ENCODE peak calls at places on chromosomes 12 and 14, in seven cellular contexts. O is upper lobe of left lung, C is left lung, A is left ventricle myocardium inferior, L is adrenal gland, M is IMR-90, S is cardiac muscle cell. Z is an unnamed sample.

GRCh38 chr12:84842406-84843013 is 70.1 kb downstream of the SLC6A15 start:
- DNase-seq in O (no peak), C (no peak), A (no peak), L (no peak), M (peak; percentile 51), S (peak; percentile 60), Z (no peak)

GRCh38 chr14:30875788-30876053 is 1.4 kb downstream of the COCH start:
- DNase-seq in O (no peak), C (no peak), A (no peak), L (no peak), M (no peak), S (no peak), Z (no peak)

GRCh38 chr12:46752396-46752795 is 73.4 kb downstream of the SLC38A4 start:
- DNase-seq in O (no peak), C (no peak), A (no peak), L (no peak), M (peak; percentile 26), S (no peak), Z (no peak)

GRCh38 chr12:113030875-113031525 is 25.5 kb upstream of the DTX1 start:
- DNase-seq in O (peak; percentile 21), C (no peak), A (no peak), L (peak; percentile 62), M (peak; percentile 52), S (peak; percentile 79), Z (no peak)

GRCh38 chr12:2999265-2999841 is 40.2 kb downstream of the TEAD4 start:
- DNase-seq in O (peak; percentile 52), C (no peak), A (peak; percentile 22), L (no peak), M (no peak), S (no peak), Z (no peak)

GRCh38 chr12:55930771-55931316 is at the start of gene DGKA:
- DNase-seq in O (no peak), C (no peak), A (peak; percentile 25), L (no peak), M (peak; percentile 85), S (peak; percentile 84), Z (peak; percentile 51)

GRCh38 chr12:56358836-56359532 is 923 bp downstream of the STAT2 start:
- DNase-seq in O (no peak), C (no peak), A (no peak), L (no peak), M (peak; percentile 87), S (peak; percentile 85), Z (no peak)

GRCh38 chr12:131851741-131852550 is 23.8 kb downstream of the MMP17 start:
- DNase-seq in O (peak; percentile 83), C (no peak), A (no peak), L (no peak), M (no peak), S (no peak), Z (no peak)

GRCh38 chr14:75941030-75941429 is 40.8 kb downstream of the TGFB3 start:
- DNase-seq in O (no peak), C (no peak), A (no peak), L (no peak), M (peak; percentile 17), S (no peak), Z (no peak)

GRCh38 chr14:68789002-68789797 is 3.7 kb downstream of the ZFP36L1 start:
- DNase-seq in O (peak; percentile 88), C (peak; percentile 85), A (peak; percentile 87), L (peak; percentile 86), M (peak; percentile 74), S (peak; percentile 82), Z (peak; percentile 83)

GRCh38 chr12:53645191-53645590 is 19.0 kb upstream of the ATF7 start:
- DNase-seq in O (no peak), C (no peak), A (no peak), L (no peak), M (peak; percentile 23), S (peak; percentile 41), Z (no peak)

GRCh38 chr14:94748667-94749347 is 21.1 kb downstream of the GSC start:
- DNase-seq in O (no peak), C (no peak), A (no peak), L (no peak), M (no peak), S (no peak), Z (no peak)

GRCh38 chr12:115872919-115873357 is 404.6 kb downstream of the MED13L start:
- DNase-seq in O (no peak), C (no peak), A (no peak), L (no peak), M (no peak), S (no peak), Z (no peak)

GRCh38 chr12:74794522-74794921 is 256.9 kb downstream of the ATXN7L3B start:
- DNase-seq in O (no peak), C (no peak), A (no peak), L (no peak), M (no peak), S (no peak), Z (no peak)

GRCh38 chr14:92560106-92560865 is 46.7 kb downstream of the RIN3 start:
- DNase-seq in O (no peak), C (peak; percentile 13), A (no peak), L (no peak), M (no peak), S (no peak), Z (no peak)

GRCh38 chr14:31945074-31945613 is 132.0 kb upstream of the ARHGAP5 start:
- DNase-seq in O (no peak), C (no peak), A (no peak), L (no peak), M (no peak), S (no peak), Z (no peak)

GRCh38 chr14:59583755-59584154 is 7.1 kb upstream of the CCDC175 start:
- DNase-seq in O (no peak), C (peak; percentile 35), A (no peak), L (no peak), M (peak; percentile 47), S (peak; percentile 51), Z (no peak)

GRCh38 chr14:103488960-103489359 is 33.7 kb downstream of the CKB start:
- DNase-seq in O (no peak), C (no peak), A (no peak), L (no peak), M (peak; percentile 82), S (peak; percentile 14), Z (no peak)

GRCh38 chr14:94051115-94051514 is 25.0 kb downstream of the OTUB2 start:
- DNase-seq in O (no peak), C (no peak), A (peak; percentile 46), L (peak; percentile 71), M (peak; percentile 42), S (peak; percentile 66), Z (no peak)

GRCh38 chr12:65779946-65780345 is 44.3 kb upstream of the HMGA2 start:
- DNase-seq in O (no peak), C (no peak), A (no peak), L (no peak), M (no peak), S (no peak), Z (no peak)

GRCh38 chr12:123119808-123120207 is 31.1 kb downstream of the PITPNM2 start:
- DNase-seq in O (no peak), C (no peak), A (no peak), L (no peak), M (no peak), S (no peak), Z (no peak)

GRCh38 chr14:35390577-35391387 is 13.8 kb downstream of the NFKBIA start:
- DNase-seq in O (peak; percentile 33), C (no peak), A (peak; percentile 15), L (no peak), M (no peak), S (no peak), Z (no peak)

GRCh38 chr14:50311337-50311973 is 574 bp downstream of the L2HGDH start:
- DNase-seq in O (no peak), C (no peak), A (no peak), L (no peak), M (no peak), S (no peak), Z (no peak)

GRCh38 chr12:89566615-89567014 is 40.8 kb upstream of the POC1B start:
- DNase-seq in O (no peak), C (no peak), A (no peak), L (no peak), M (peak; percentile 56), S (peak; percentile 35), Z (no peak)
- H3K9me3 ChIP-seq in O (no peaks in the 10 kb centered on the region), C (no peaks in the 10 kb centered on the region), A (no peaks in the 10 kb centered on the region), L (no peaks in the 10 kb centered on the region), M (no peaks in the 10 kb centered on the region), S (no peaks in the 10 kb centered on the region), Z (no peaks in the 10 kb centered on the region)

GRCh38 chr12:133145981-133146380 is 15.6 kb downstream of the ZNF10 start:
- DNase-seq in O (no peak), C (no peak), A (no peak), L (no peak), M (no peak), S (no peak), Z (no peak)
- H3K9me3 ChIP-seq in O (peaks cover 95% of the 10 kb centered on the region), C (peaks cover 16% of the 10 kb centered on the region), A (peaks cover 100% of the 10 kb centered on the region), L (peaks cover 65% of the 10 kb centered on the region), M (peaks cover 31% of the 10 kb centered on the region), S (peaks cover 3% of the 10 kb centered on the region), Z (peaks cover 22% of the 10 kb centered on the region)

DNA sequence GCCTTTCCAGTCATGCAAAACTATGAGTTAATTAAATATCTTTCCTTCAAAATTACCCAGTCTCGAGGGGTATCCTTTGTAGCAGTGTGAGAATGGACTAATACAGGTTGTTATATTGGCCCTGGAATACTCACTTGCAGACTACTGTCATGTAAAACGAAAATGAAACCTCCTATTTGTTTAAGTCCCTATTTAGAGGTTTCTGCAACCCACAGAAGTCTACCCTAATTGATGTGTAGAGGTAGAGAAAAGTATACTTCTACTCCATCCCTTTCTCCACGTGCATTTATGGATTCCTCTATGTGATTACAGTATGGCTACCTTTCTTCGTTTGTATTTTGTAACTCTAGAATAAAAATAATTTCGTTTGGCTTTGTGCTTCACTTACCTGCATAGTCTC is 371.1 kb downstream of the FSCB start:
- DNase-seq in O (no peak), C (no peak), A (no peak), L (no peak), M (no peak), S (no peak), Z (no peak)
- H3K9me3 ChIP-seq in O (no peaks in the 10 kb centered on the region), C (no peaks in the 10 kb centered on the region), A (no peaks in the 10 kb centered on the region), L (no peaks in the 10 kb centered on the region), M (no peaks in the 10 kb centered on the region), S (no peaks in the 10 kb centered on the region), Z (peaks cover 2% of the 10 kb centered on the region)

DNA sequence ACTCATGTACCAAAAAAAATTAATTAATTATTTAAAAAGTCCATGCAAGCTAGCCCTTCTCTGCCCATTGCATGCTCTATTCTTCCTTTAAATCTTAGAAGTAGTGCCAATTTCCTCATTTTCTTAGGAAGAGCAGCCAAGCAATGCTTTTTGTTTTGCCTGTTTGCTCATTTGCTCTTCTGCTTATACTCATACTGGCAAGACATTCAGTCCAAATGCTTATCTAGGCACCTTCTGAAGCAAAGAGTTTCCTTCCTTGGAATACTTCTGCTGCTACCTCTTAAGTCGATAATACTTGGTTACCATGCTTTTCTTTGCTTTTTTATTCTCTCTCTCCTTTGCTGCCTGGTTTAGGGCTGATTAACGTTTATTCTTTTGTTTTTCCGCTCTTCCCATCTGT is 1318.3 kb downstream of the AACS start:
- DNase-seq in O (no peak), C (no peak), A (no peak), L (no peak), M (no peak), S (no peak), Z (no peak)
- H3K9me3 ChIP-seq in O (no peaks in the 10 kb centered on the region), C (no peaks in the 10 kb centered on the region), A (peaks cover 21% of the 10 kb centered on the region), L (no peaks in the 10 kb centered on the region), M (peaks cover 11% of the 10 kb centered on the region), S (no peaks in the 10 kb centered on the region), Z (no peaks in the 10 kb centered on the region)

GRCh38 chr14:97539389-97539786 is 742.2 kb downstream of the VRK1 start:
- DNase-seq in O (no peak), C (no peak), A (no peak), L (no peak), M (no peak), S (no peak), Z (no peak)
- H3K9me3 ChIP-seq in O (no peaks in the 10 kb centered on the region), C (no peaks in the 10 kb centered on the region), A (no peaks in the 10 kb centered on the region), L (no peaks in the 10 kb centered on the region), M (peaks cover 40% of the 10 kb centered on the region), S (no peaks in the 10 kb centered on the region), Z (no peaks in the 10 kb centered on the region)

Z was measured in T-helper 17 cell.